ENCODE peak calls at places on chromosomes 4 and X, in four cellular contexts. E, H, Q and W are unnamed samples.

GRCh38 chr4:6404611-6405416 is 67.6 kb downstream of the PPP2R2C start:
- DNase-seq in E (no peak), H (no peak), Q (no peak), W (no peak)

GRCh38 chrX:124217289-124218251 is 114.9 kb upstream of the TEX13D start:
- DNase-seq in E (no peak), H (peak; percentile 66), Q (no peak), W (no peak)

GRCh38 chr4:110119880-110120279 is 78.5 kb downstream of the ELOVL6 start:
- DNase-seq in E (no peak), H (no peak), Q (no peak), W (no peak)

GRCh38 chr4:155899891-155900290 is 3.6 kb upstream of the TDO2 start:
- DNase-seq in E (no peak), H (no peak), Q (no peak), W (no peak)

GRCh38 chr4:38013461-38014366 is 53.5 kb downstream of the PTTG2 start:
- DNase-seq in E (no peak), H (no peak), Q (no peak), W (no peak)

GRCh38 chr4:8607603-8608481 is 15.3 kb downstream of the CPZ start:
- DNase-seq in E (peak; percentile 50), H (no peak), Q (peak; percentile 80), W (no peak)

GRCh38 chrX:22097295-22097694 is 65.2 kb downstream of the PHEX start:
- DNase-seq in E (no peak), H (no peak), Q (no peak), W (no peak)

GRCh38 chr4:187276786-187277408 is 553.2 kb upstream of the FAT1 start:
- DNase-seq in E (no peak), H (no peak), Q (no peak), W (no peak)

GRCh38 chr4:187302456-187302855 is 578.8 kb upstream of the FAT1 start:
- DNase-seq in E (no peak), H (no peak), Q (no peak), W (no peak)

GRCh38 chr4:103996637-103997036 is 276.9 kb upstream of the TACR3 start:
- DNase-seq in E (peak; percentile 18), H (peak; percentile 45), Q (no peak), W (no peak)

GRCh38 chrX:143648705-143649104 is 12.8 kb upstream of the SLITRK4 start:
- DNase-seq in E (no peak), H (no peak), Q (no peak), W (no peak)

GRCh38 chr4:1910643-1911042 is 39.5 kb downstream of the NSD2 start:
- DNase-seq in E (peak; percentile 41), H (peak; percentile 55), Q (peak; percentile 52), W (no peak)

GRCh38 chrX:110173192-110174175 is 144.4 kb downstream of the AMMECR1 start:
- DNase-seq in E (peak; percentile 55), H (no peak), Q (no peak), W (no peak)

GRCh38 chr4:82638479-82638878 is 76.7 kb upstream of the TMEM150C start:
- DNase-seq in E (no peak), H (no peak), Q (no peak), W (no peak)

DNA sequence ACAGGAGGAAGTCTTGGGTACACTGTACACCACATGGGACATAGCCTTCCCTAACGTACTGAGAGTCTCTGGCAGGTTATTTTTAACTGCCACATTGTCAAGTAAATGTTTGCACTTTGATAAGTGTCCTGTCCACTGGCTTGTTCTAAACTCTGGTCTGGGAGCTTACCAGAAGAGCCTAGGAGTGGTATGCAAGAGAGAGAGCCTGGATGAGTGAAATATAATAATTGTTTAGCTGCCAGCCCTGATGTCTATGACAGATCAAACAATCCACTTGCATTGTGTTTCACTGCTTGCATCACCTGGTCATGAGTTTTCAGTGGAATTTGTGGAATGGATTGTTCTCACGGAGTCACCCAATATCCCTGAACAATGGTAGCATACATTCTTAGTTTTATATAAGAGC is 91.6 kb downstream of the SHROOM3 start:
- DNase-seq in E (no peak), H (peak; percentile 68), Q (no peak), W (no peak)
- TF ChIP-seq POLR2AphosphoS2 in E (no peak), H (no peak), Q (no peak), W (no peak)

GRCh38 chr4:84809946-84810345 is 156.5 kb downstream of the WDFY3 start:
- DNase-seq in E (no peak), H (no peak), Q (no peak), W (no peak)

GRCh38 chr4:84808332-84808731 is 158.2 kb downstream of the WDFY3 start:
- DNase-seq in E (no peak), H (no peak), Q (no peak), W (no peak)

GRCh38 chr4:84814100-84814750 is 152.3 kb downstream of the WDFY3 start:
- DNase-seq in E (peak; percentile 14), H (peak; percentile 45), Q (peak; percentile 26), W (no peak)
- TF ChIP-seq BHLHE40 in E (no peak), H (no peak), Q (no peak), W (no peak)

GRCh38 chr4:141121768-141122415 is 11.4 kb downstream of the RNF150 start:
- DNase-seq in E (no peak), H (no peak), Q (no peak), W (no peak)
- TF ChIP-seq POLR2AphosphoS2 in E (no peak), H (no peak), Q (no peak), W (no peak)

GRCh38 chr4:74437866-74438265 is 7.1 kb upstream of the AREG start:
- DNase-seq in E (no peak), H (no peak), Q (peak; percentile 31), W (no peak)

GRCh38 chr4:74438661-74439060 is 6.3 kb upstream of the AREG start:
- DNase-seq in E (no peak), H (no peak), Q (no peak), W (no peak)

GRCh38 chr4:74441744-74442143 is 3.2 kb upstream of the AREG start:
- DNase-seq in E (no peak), H (no peak), Q (no peak), W (no peak)

GRCh38 chr4:74439952-74440351 is 5.0 kb upstream of the AREG start:
- DNase-seq in E (no peak), H (no peak), Q (no peak), W (no peak)

GRCh38 chr4:74440356-74440755 is 4.6 kb upstream of the AREG start:
- DNase-seq in E (no peak), H (peak; percentile 59), Q (peak; percentile 65), W (no peak)
- TF ChIP-seq BHLHE40 in E (no peak), H (no peak), Q (no peak), W (no peak)

DNA sequence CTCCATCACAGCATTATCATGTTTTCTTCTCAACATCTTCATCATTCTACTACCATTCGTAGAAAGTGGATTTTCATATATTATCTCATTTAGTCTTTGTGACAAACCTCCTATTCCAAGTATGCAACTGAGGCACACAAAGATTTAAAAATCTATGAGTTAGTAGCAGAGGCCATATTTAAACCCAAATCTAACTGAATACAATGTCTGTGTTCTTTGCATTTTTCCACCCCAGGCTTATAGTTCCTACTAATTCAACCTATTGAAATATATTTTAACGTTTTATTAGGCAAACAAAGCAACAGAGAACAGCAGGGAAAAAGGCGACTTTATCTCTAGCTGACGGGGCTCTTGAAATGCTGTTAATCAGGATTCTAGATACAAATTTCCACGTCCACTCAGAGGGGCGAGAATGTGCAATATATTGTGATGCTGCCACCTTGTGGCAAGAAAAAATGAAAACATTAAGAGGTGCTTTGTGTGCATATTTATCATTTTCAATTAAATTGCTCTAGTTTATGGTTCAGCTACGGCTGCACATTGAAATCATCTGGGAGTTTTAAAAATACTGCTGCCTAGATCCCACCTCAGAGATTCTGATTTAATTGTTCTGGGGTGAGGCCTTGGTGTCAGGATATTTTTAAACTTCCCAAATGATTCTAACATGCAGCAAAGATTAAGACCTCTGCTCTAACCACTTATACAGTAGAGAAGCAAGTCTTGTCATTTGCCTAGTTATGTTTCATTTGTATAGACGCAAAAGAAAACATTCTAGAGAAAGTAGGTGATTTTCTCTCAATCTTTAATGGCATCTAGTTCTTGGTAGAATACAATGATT is 315.9 kb downstream of the MAPK10 start:
- DNase-seq in E (peak; percentile 6), H (peak; percentile 32), Q (peak; percentile 20), W (no peak)
- TF ChIP-seq POLR2AphosphoS2 in E (no peak), H (no peak), Q (no peak), W (no peak)

GRCh38 chrX:51860679-51861078 is 32.7 kb upstream of the MAGED1 start:
- DNase-seq in E (no peak), H (peak; percentile 14), Q (peak; percentile 27), W (no peak)
- TF ChIP-seq BHLHE40 in E (no peak), H (no peak), Q (no peak), W (no peak)

DNA sequence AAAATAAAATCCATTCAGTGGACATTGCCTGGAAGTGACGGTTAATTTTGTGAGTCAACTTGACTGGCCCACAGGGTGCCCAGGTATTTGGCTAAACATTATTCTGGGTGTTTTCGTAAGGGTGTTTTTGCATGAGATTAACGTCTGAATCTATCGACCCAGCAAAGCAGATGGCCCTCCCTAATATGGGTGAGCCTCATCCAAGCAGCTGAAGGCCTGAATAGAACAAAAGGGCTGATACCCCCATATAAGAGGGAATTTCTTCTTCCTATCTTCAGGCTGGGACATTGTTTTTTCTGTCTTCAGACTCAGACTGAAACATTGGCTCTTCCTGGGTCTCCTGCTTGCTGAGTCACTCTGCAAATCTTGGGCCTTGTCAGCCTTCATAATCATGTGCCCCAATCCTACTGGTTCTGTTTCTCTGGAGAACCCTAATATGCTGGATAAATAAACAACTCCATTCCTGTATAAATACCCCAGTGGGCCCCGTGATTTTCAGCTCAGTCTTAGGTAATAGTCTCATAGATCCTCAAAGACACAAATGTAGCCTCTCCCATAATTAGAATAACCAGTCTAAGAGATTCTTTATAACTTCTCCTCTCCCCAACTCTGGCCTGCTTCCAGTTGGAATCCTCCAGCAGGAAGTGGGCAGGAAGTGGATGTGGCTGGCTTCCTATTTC is 33.1 kb upstream of the DDX3X start:
- DNase-seq in E (no peak), H (no peak), Q (peak; percentile 17), W (no peak)
- TF ChIP-seq POLR2AphosphoS2 in E (no peak), H (no peak), Q (no peak), W (no peak)

DNA sequence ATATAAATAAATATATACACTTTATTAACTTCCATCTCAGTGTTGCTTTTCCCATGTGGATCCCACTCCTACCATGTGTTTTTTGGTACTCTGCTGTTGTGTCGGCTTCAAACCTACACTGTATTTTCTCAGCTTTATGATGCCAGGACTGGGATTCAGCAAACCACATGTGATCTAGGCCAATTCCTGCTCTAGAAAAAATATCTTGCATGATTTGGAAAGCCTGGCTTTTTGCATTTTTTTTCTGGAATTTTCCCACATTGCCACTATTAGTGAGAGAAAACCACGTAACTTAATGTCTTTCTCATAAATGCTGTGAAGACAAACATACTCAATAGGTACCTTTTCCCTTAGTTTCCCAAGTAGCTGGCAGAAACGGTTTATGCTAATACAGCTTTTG is 55.9 kb downstream of the POLR2B start:
- DNase-seq in E (no peak), H (no peak), Q (no peak), W (no peak)
- TF ChIP-seq BHLHE40 in E (no peak), H (no peak), Q (no peak), W (no peak)

GRCh38 chr4:13036841-13037240 is 447.3 kb downstream of the RAB28 start:
- DNase-seq in E (no peak), H (no peak), Q (no peak), W (no peak)
- TF ChIP-seq POLR2AphosphoS2 in E (no peak), H (no peak), Q (no peak), W (no peak)

DNA sequence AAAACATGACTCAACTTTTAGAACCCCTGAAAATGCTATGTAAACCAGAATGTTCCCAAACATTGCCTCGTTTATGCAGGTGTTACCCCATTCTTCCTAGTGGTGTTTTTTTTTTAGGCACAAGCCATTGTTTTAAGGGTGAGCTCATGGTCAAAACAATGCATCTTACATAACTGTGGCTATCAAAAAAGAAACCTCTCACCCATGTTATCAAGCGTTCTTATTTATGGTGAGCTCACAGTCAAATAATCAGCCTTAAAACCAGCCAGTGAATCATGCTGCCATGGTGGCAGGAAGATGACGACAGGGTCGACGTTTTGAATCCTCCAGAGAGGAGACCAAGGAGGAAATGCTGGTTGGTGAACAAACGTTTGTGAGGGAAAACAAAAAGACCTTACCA is 195.2 kb downstream of the KDR start:
- DNase-seq in E (no peak), H (no peak), Q (no peak), W (no peak)
- TF ChIP-seq BHLHE40 in E (no peak), H (no peak), Q (no peak), W (no peak)